ENCODE peak calls at places on chromosomes 2 and 18, in ten cellular contexts. I is A549, Y is keratinocyte, J is fibroblast of mammary gland, T is tibial artery, R is choroid plexus epithelial cell, V is neural progenitor cell, L is progenitor cell of endocrine pancreas, W is nephron progenitor cell, G is astrocyte of the cerebellum. C is an unnamed sample.

GRCh38 chr2:99680946-99681345 is 191.1 kb upstream of the REV1 start:
- DNase-seq in G (no peak), Y (no peak), L (no peak), J (peak), I (no peak), R (peak), V (no peak), W (no peak), T (no peak), C (peak)

GRCh38 chr2:72153026-72153791 is 5.5 kb upstream of the CYP26B1 start:
- DNase-seq in W (no peak), I (no peak), T (peak), R (no peak), Y (no peak), G (no peak), V (no peak), L (no peak), J (no peak), C (no peak)

GRCh38 chr2:158204741-158205165 is 103.1 kb downstream of the UPP2 start:
- DNase-seq in T (no peak), W (no peak), G (peak), R (peak), Y (no peak), L (no peak), V (no peak), I (no peak), J (peak), C (no peak)

GRCh38 chr18:72867721-72868665 is at the start of gene NETO1:
- DNase-seq in Y (no peak), W (peak), I (no peak), T (no peak), R (peak), G (no peak), J (no peak), V (peak), L (peak), C (no peak)

GRCh38 chr2:174158003-174158402 is 90.3 kb downstream of the OLA1 start:
- DNase-seq in G (no peak), V (peak), W (peak), L (no peak), J (peak), T (no peak), R (peak), I (peak), Y (no peak), C (peak)

GRCh38 chr2:219452361-219453317 is 18.0 kb downstream of the SPEG start:
- DNase-seq in I (peak), L (no peak), Y (peak), T (peak), W (no peak), R (peak), G (peak), J (peak), V (no peak), C (peak)

GRCh38 chr2:134581877-134582546 is 136.8 kb downstream of the TMEM163 start:
- DNase-seq in I (no peak), T (no peak), V (no peak), L (no peak), R (no peak), J (no peak), G (no peak), W (no peak), Y (no peak), C (no peak)

GRCh38 chr2:234514873-234515638 is 18.2 kb upstream of the ARL4C start:
- DNase-seq in W (no peak), G (no peak), V (no peak), J (no peak), Y (no peak), R (no peak), T (no peak), I (no peak), L (no peak), C (no peak)

GRCh38 chr2:130355578-130356431 is at the start of gene PTPN18:
- DNase-seq in V (peak), W (peak), R (peak), I (peak), Y (peak), G (peak), J (peak), T (peak), L (peak), C (peak)

GRCh38 chr2:236876642-236877041 is 209.0 kb upstream of the COPS8 start:
- DNase-seq in R (no peak), G (no peak), W (no peak), V (no peak), I (no peak), J (no peak), L (no peak), Y (no peak), T (no peak), C (no peak)

GRCh38 chr18:916562-916961 is 11.9 kb downstream of the ADCYAP1 start:
- DNase-seq in T (no peak), W (no peak), R (no peak), V (no peak), Y (no peak), I (no peak), G (no peak), J (no peak), L (no peak), C (no peak)

GRCh38 chr2:209472386-209472832 is 48.6 kb downstream of the MAP2 start:
- DNase-seq in I (peak), T (no peak), J (peak), Y (no peak), V (no peak), L (no peak), R (peak), W (no peak), G (no peak), C (peak)

GRCh38 chr2:156321243-156321904 is 11.1 kb downstream of the NR4A2 start:
- DNase-seq in T (no peak), J (no peak), W (no peak), Y (no peak), R (no peak), V (peak), G (no peak), I (no peak), L (no peak), C (no peak)

GRCh38 chr18:56651771-56652092 is 573 bp downstream of the WDR7 start:
- DNase-seq in G (no peak), I (no peak), T (no peak), V (no peak), Y (no peak), J (no peak), W (no peak), L (no peak), R (no peak), C (no peak)

DNA sequence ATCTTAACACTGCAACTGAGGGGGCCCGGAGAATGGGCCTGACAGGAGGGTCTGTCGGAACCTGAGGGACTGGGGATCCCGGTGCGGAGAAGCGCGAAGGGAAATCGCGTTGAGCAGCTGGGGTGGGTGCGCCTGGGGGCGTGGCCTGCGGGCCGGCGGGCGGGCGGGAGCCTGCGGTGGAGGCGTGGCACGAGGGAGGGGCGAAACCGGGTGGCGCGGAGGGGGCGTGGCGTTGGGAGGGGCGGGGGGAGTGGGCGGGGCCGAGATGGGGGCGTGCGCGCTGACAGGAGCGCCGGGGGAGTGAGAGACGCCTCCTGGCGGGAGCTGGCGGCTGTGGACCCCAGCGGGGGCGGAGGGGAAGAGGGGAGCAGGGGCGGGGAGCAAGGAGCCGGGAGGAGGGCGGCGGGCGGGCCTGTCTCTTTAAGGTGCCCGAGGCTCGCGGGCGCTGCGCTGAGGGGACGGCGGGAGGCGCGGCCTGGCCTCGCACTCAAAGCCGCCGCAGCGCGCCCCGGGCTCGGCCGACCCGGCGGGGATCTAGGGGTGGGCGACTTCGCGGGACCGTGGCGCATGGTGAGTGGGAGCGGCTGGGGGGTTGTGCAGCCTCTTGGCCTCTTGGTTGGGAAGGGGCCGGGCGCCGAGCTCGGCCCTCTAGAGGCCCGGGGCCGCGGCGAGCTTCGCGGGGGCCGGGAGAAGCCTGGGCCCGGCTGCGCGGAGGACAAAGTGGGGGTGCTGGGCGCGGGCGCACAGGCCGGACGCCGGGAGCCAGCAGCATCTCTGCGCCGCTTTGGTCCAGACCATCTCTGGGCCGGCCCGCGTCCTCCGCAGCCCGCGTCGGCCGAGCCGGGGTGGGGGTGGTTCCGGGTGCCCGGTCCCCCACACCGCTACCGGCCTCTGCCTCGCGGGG is at the start of gene TWSG1:
- DNase-seq in T (peak), Y (peak), J (peak), W (peak), G (peak), I (peak), L (peak), R (peak), V (peak), C (peak)
- TF ChIP-seq CTCF in T (peak), Y (peak), J (no peak), W (no peak), G (peak), I (peak), L (peak), R (peak), V (peak), C (peak)

DNA sequence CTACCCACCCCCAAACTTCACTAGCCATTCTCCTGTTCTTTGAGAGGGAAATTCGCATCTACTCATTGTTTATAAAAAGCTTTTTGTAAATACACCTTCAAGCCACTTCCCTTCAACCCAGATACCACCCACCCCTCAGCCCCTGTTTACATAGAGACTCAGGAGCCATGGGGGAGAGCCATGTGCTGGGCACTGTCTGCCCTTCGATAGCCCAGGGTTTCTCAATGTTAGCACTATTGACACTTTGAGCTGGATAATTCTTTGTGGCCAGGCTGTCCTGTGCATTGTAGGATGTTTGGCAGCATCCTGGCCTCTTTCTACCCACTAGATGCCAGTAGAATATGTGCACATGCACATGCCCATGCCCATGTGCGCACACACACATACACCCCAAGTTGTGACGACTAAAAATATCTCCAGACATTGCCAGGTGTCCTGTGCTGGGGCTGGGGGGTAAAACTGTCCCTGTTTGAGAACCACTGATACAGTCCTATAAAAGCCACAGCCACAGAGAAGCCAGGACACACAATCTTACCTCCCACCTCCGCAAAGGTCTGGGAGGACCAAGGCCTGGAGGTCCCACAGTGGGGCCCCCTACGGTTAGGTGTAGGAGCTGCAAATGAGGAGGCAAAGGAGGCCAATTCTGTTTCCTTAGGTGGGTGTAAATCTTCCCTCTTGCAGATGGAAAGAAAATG is 44.5 kb upstream of the ASPRV1 start:
- DNase-seq in G (no peak), V (no peak), R (no peak), J (no peak), L (no peak), W (no peak), I (no peak), T (no peak), Y (no peak), C (no peak)
- TF ChIP-seq CTCF in G (no peak), V (peak), R (no peak), J (no peak), L (peak), W (no peak), I (no peak), T (no peak), Y (no peak), C (no peak)

GRCh38 chr2:36358317-36358659 is 2.7 kb downstream of the CRIM1 start:
- DNase-seq in Y (no peak), L (no peak), G (no peak), V (no peak), T (no peak), W (no peak), I (no peak), J (peak), R (peak), C (no peak)
- TF ChIP-seq CTCF in Y (no peak), L (no peak), G (no peak), V (no peak), T (no peak), W (no peak), I (no peak), J (no peak), R (no peak), C (no peak)

DNA sequence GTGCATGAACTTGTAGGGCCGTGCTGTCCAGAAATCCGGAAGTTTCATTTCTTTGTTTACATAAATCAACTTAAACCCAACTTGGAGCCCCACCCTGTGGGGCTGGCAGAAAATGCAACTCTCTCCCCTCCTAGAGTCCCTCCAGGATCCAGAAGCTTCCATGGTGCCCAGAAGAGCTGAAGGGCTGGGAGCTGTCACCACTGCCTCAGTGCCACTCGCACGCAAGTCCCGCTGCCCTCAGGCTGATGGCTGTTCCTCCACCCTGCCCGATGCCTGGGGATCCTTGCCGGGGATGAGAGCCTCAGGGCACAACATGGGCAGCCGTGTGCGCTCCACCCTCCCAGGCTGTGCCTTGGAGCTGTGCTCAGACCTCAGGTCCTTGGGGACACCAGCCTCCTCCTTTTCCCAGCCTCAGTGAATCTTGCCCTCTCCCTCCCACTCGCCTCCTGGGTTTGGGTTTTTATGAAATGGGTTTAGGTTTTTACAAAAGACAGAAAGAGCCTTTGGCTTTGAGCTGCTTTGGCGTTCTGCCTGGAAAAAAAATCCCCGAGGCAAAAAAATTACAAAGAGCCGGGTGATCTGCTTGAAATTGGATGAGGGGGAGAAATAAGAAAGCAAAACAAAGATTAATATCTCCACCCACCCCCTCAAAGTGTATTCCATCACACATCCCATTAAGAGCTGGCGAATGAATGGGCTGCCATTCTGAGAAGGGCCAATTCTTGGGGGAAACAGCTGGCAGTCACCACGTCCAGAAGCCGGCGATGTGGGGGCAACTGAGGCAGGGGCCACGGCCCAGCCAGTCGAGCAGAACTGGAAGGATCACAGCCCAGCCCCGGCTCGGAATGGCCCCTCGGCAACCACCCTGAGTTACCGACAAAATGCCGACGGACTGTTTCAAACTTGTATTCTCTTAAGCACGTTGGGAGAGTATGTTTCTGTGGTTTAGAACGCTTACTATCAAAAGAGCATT is 155.4 kb downstream of the TWIST2 start:
- DNase-seq in I (no peak), T (peak), J (peak), W (no peak), R (peak), L (no peak), G (peak), V (no peak), Y (no peak), C (peak)
- TF ChIP-seq CTCF in I (no peak), T (no peak), J (peak), W (no peak), R (peak), L (no peak), G (peak), V (no peak), Y (no peak), C (peak)

GRCh38 chr18:50170004-50170403 is 24.9 kb downstream of the MYO5B start:
- DNase-seq in V (peak), G (no peak), T (no peak), J (no peak), Y (no peak), W (no peak), I (no peak), L (no peak), R (peak), C (no peak)
- TF ChIP-seq CTCF in V (peak), G (no peak), T (no peak), J (no peak), Y (no peak), W (no peak), I (no peak), L (peak), R (peak), C (no peak)

DNA sequence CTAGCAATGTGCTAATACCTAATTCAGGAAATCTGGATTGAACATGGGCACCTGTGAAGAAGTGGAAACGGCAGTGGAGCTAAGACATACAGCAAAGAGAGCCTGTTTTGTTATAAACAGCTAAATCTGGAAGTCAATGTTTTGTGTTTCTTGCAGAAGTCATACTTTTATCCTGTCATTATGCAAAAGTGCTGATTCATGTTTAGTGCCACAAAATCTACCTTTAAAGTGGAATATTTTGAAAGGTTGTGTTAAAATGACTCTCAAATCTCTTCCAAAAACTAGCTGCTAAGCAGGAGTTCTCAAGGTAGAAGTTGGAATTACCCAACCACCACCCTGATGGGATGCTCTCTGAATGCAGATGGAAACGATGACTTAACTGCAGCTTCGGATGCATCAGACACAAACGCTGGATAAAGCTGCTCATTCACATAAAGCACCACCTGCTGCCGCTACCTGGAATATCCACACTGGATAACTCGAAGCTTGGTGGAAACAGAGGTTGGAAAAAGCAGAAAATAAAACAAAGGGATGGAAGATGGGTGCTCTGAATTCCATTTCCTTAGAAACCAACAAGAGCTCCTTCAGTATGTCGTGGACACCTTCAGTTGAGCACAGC is 132.6 kb upstream of the ZNF236 start:
- DNase-seq in I (peak), R (no peak), L (no peak), V (peak), G (no peak), Y (no peak), J (no peak), T (no peak), W (no peak), C (peak)
- TF ChIP-seq CTCF in I (no peak), R (peak), L (peak), V (peak), G (no peak), Y (peak), J (peak), T (no peak), W (no peak), C (no peak)

DNA sequence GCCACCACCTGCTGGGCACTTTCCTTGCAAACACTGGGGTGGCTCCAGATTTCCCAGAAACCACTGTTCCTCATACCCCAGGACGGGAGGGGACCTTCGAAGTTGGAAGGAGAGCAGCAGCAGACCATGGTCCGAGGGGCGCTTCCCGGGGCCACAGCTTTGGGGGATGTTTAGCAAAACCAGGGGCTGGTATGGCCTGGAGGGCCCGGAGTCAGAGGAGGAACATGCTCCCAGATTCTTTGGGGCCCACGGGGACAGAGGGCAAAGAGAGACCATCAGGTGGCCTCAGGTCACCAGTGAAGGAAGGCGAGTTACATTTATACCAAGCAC is 25.3 kb downstream of the HS6ST1 start:
- DNase-seq in R (no peak), L (no peak), W (no peak), I (no peak), V (no peak), G (no peak), Y (no peak), T (no peak), J (no peak), C (no peak)
- TF ChIP-seq CTCF in R (peak), L (no peak), W (no peak), I (no peak), V (no peak), G (no peak), Y (no peak), T (no peak), J (no peak), C (no peak)

DNA sequence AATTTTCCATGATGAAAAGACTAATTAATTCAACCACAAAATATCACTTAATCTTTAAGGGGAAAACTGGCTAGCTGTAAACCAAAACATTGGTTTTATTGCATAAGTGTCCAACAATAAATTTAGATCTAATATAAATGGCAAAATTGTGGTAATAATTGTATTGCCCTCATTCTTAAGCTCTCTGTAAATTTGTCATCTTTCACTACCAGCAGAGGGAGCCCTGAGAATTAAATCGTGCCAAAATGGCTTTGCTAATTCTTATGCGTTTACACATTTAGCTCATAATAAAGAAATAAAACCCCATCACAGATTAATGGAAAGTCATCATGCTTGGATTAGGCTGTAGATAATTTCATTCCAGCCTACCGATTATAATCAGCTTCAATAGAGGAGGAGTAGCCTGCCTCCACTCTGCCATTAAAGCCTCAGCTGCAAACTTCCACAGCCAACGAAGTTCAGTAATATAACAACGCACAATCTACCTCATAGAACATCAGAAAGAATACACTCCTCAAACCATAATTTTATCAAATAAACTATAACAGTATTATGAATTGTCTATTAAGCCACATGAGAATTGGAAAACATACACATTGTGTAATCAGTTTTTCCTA is 70.0 kb upstream of the ATP5MC3 start:
- DNase-seq in V (peak), I (peak), R (peak), T (no peak), Y (no peak), L (no peak), J (peak), W (peak), G (peak), C (peak)
- TF ChIP-seq CTCF in V (peak), I (peak), R (peak), T (peak), Y (no peak), L (peak), J (peak), W (peak), G (peak), C (peak)